ENCODE peak calls at places on chromosomes 7 and 10, in five cellular contexts. Y is CD4-positive, alpha-beta T cell; N is GM23338; Z is thyroid gland; H is lower lobe of right lung. C is an unnamed sample.

GRCh38 chr7:91264924-91265681 is 870 bp downstream of the FZD1 start:
- DNase-seq in Y (no peak), N (peak), Z (peak), H (peak), C (no peak)

GRCh38 chr10:47340613-47341170 is 7.5 kb upstream of the RBP3 start:
- DNase-seq in Y (peak), N (peak), Z (peak), H (no peak), C (peak)

GRCh38 chr10:35546824-35547225 is 58.3 kb upstream of the GJD4 start:
- DNase-seq in Y (no peak), N (peak), Z (no peak), H (no peak), C (no peak)

GRCh38 chr10:77926566-77927342 is at the start of gene DLG5:
- DNase-seq in Y (no peak), N (peak), Z (peak), H (peak), C (no peak)

GRCh38 chr10:73039635-73040034 is 57.0 kb downstream of the P4HA1 start:
- DNase-seq in Y (no peak), N (no peak), Z (no peak), H (no peak), C (no peak)

GRCh38 chr10:94219829-94220228 is 142.9 kb downstream of the NOC3L start:
- DNase-seq in Y (no peak), N (no peak), Z (peak), H (no peak), C (no peak)

GRCh38 chr10:121910673-121911420 is 17.0 kb downstream of the ATE1 start:
- DNase-seq in Y (no peak), N (no peak), Z (no peak), H (no peak), C (no peak)

GRCh38 chr10:48509974-48510692 is 94.7 kb downstream of the ARHGAP22 start:
- DNase-seq in Y (no peak), N (peak), Z (no peak), H (no peak), C (peak)

GRCh38 chr10:78953124-78954008 is 115.4 kb upstream of the ZMIZ1 start:
- DNase-seq in Y (no peak), N (no peak), Z (no peak), H (no peak), C (no peak)

GRCh38 chr7:126557271-126557670 is 695.5 kb downstream of the GRM8 start:
- DNase-seq in Y (no peak), N (no peak), Z (no peak), H (no peak), C (no peak)

GRCh38 chr10:71492871-71493270 is 96.2 kb downstream of the CDH23 start:
- DNase-seq in Y (no peak), N (no peak), Z (no peak), H (no peak), C (no peak)

GRCh38 chr10:28541695-28542365 is 8.9 kb downstream of the WAC start:
- DNase-seq in Y (no peak), N (no peak), Z (no peak), H (no peak), C (no peak)

GRCh38 chr10:50896721-50897120 is 11.3 kb upstream of the A1CF start:
- DNase-seq in Y (no peak), N (no peak), Z (no peak), H (no peak), C (no peak)

GRCh38 chr10:103695584-103696005 is 159.8 kb downstream of the SH3PXD2A start:
- DNase-seq in Y (no peak), N (no peak), Z (no peak), H (no peak), C (no peak)

GRCh38 chr7:3955751-3956696 is 655.0 kb downstream of the SDK1 start:
- DNase-seq in Y (no peak), N (no peak), Z (peak), H (no peak), C (no peak)

GRCh38 chr10:17178006-17178405 is 23.5 kb downstream of the TRDMT1 start:
- DNase-seq in Y (no peak), N (no peak), Z (no peak), H (no peak), C (no peak)

GRCh38 chr7:131341690-131342089 is 14.0 kb downstream of the MKLN1 start:
- DNase-seq in Y (no peak), N (peak), Z (no peak), H (no peak), C (no peak)

GRCh38 chr10:4181690-4182089 is 396.7 kb upstream of the KLF6 start:
- DNase-seq in Y (no peak), N (no peak), Z (no peak), H (no peak), C (no peak)

GRCh38 chr10:49257159-49257558 is 41.8 kb upstream of the C10orf71 start:
- DNase-seq in Y (no peak), N (no peak), Z (no peak), H (no peak), C (no peak)

GRCh38 chr10:127275272-127275671 is 78.9 kb upstream of the INSYN2A start:
- DNase-seq in Y (no peak), N (no peak), Z (no peak), H (no peak), C (no peak)

GRCh38 chr7:2517678-2518077 is 1.9 kb upstream of the LFNG start:
- DNase-seq in Y (no peak), N (no peak), Z (no peak), H (no peak), C (no peak)

GRCh38 chr10:49287689-49288340 is 11.2 kb upstream of the C10orf71 start:
- DNase-seq in Y (no peak), N (no peak), Z (no peak), H (no peak), C (no peak)

GRCh38 chr7:112707655-112708054 is 82.5 kb downstream of the TMEM168 start:
- DNase-seq in Y (no peak), N (no peak), Z (no peak), H (no peak), C (no peak)

GRCh38 chr10:614772-615582 is 74.5 kb downstream of the DIP2C start:
- DNase-seq in Y (no peak), N (no peak), Z (no peak), H (peak), C (no peak)

GRCh38 chr10:71548494-71548846 is 151.8 kb downstream of the CDH23 start:
- DNase-seq in Y (no peak), N (no peak), Z (no peak), H (no peak), C (no peak)

GRCh38 chr10:119268871-119269506 is 61.6 kb downstream of the GRK5 start:
- DNase-seq in Y (peak), N (no peak), Z (no peak), H (no peak), C (peak)
- H3K27ac ChIP-seq in Y (peak), N (no peak), Z (peak), H (peak), C (peak)

GRCh38 chr7:150737265-150738055 is at the start of gene GIMAP5:
- DNase-seq in Y (peak), N (no peak), Z (peak), H (no peak), C (no peak)
- H3K27ac ChIP-seq in Y (peak), N (no peak), Z (peak), H (peak), C (peak)

GRCh38 chr7:75840029-75840428 is 26.4 kb upstream of the CCL24 start:
- DNase-seq in Y (no peak), N (no peak), Z (no peak), H (no peak), C (no peak)

GRCh38 chr7:75847707-75848106 is 31.1 kb upstream of the RHBDD2 start:
- DNase-seq in Y (no peak), N (no peak), Z (no peak), H (no peak), C (no peak)

GRCh38 chr7:75844158-75844557 is 30.6 kb upstream of the CCL24 start:
- DNase-seq in Y (no peak), N (no peak), Z (no peak), H (no peak), C (no peak)

GRCh38 chr7:75843470-75844116 is 30.0 kb upstream of the CCL24 start:
- DNase-seq in Y (no peak), N (no peak), Z (no peak), H (no peak), C (no peak)

DNA sequence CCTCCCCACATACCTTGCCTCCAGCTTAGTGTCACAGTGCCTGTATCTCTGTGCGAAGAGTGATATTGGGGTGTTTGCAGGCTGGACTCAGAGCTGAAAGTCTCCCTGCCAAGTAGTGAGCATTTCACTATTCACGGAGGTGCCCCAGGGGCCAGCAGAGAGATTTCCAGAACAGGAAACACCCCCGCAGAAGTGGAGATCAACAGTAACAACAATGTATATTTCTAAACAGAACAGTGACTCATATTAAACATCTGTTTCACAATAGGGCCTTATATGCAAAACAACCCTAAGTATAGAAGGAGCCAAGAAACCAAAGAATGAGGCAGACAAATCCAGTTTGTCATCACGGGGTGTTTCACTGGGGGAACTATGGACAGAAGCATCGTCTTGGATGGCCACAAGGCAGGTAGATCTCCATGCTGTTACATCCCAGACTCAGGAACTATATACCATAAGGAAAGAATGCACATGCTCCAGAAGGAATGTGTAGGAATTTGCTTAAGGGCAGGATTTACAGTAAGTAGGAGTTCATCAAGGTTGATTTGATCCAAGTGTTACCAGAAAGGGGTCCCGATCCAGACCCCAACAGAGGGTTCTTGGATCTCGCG is 29.3 kb upstream of the CCL24 start:
- DNase-seq in Y (no peak), N (no peak), Z (no peak), H (no peak), C (no peak)
- H3K27ac ChIP-seq in Y (no peak), N (no peak), Z (peak), H (peak), C (no peak)

GRCh38 chr10:124319926-124320391 is 98.8 kb downstream of the OAT start:
- DNase-seq in Y (no peak), N (no peak), Z (no peak), H (no peak), C (no peak)

GRCh38 chr10:124322191-124322980 is 96.3 kb downstream of the OAT start:
- DNase-seq in Y (no peak), N (no peak), Z (no peak), H (no peak), C (no peak)

GRCh38 chr10:124321433-124322072 is 97.2 kb downstream of the OAT start:
- DNase-seq in Y (no peak), N (no peak), Z (no peak), H (no peak), C (no peak)

GRCh38 chr10:124318811-124319210 is 99.9 kb downstream of the OAT start:
- DNase-seq in Y (no peak), N (no peak), Z (no peak), H (no peak), C (no peak)

GRCh38 chr10:124320778-124321432 is 97.8 kb downstream of the OAT start:
- DNase-seq in Y (no peak), N (no peak), Z (no peak), H (no peak), C (no peak)
- H3K27ac ChIP-seq in Y (no peak), N (no peak), Z (no peak), H (no peak), C (no peak)

GRCh38 chr7:136214356-136214755 is 237.2 kb upstream of the MTPN start:
- DNase-seq in Y (no peak), N (peak), Z (no peak), H (no peak), C (no peak)

DNA sequence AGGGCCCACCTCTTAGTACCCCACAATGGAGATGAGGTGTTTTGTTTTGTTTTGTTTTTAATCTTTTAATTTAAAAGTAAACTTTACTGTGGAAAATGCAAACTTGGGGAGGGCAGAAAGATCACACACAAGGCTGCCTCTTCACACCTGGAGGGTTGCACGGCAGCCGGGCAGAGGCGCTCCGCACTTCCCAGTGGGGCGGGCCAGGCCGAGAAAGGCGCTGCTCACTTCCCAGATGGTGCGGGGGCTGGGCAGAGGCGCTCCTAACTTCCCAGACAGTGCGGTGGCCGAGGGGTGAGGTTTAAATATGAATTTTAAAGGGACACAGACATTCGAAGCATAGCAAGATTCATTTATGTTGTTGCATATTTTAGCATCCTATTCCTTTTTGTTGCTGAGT is 235.9 kb upstream of the MTPN start:
- DNase-seq in Y (no peak), N (no peak), Z (no peak), H (no peak), C (no peak)
- H3K27ac ChIP-seq in Y (no peak), N (no peak), Z (no peak), H (no peak), C (no peak)

DNA sequence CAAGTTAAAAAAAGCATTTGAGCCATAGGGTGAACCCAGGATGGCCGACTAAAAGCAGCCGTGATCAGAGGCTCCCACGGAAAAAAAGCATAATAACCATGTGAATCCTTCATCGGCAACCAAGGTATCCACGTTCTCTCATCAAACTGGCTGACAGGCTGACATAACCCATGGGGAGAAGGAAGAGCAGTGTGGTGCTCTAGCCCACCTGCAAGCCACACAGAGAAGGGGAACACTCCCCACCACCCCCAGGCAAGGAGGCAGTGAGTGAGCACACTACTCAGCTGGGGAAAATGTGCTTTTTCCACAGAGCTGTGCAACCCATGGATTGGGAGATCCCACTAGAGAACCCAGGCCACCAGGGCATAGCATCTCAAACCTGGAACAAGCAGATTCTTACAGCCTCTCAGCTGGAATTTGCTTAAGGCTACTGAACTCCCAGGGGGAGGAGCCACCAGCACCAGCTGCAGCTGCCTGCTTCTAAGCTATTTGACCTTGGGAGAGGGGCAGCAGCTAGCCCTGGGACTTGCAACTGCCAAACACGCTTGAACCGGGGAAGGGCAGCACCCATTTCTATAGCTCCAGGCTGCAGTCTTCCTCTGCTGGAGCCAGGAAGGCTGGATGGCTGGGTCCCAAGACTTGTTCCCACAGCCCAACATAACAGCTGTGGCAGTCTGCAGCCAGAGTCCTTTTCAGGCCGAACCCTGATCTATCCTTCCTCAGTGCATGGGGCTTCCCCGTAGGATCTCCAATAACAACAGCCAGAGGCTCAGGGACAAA is 178.2 kb upstream of the NRG3 start:
- DNase-seq in Y (no peak), N (peak), Z (peak), H (no peak), C (no peak)
- H3K27ac ChIP-seq in Y (no peak), N (no peak), Z (no peak), H (no peak), C (no peak)

DNA sequence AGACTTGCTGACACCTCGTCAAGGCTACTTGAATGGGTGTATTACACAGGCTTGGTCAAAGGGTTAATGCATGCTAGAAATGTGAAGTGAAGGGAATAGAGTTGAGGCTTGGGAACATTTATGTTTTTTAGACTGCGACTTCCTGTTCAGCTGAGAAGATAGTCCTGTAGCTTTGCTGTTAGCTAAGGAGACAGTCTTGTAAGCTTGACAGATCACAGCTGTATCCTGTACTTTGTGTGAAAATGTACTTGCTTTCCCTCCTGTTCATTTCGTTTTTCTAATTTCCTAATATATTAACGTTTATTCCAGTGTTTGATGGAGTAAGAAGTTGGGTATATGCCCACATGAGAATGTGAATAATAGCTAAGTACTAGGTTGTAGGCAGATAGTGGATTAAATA is 52.2 kb downstream of the ADD3 start:
- DNase-seq in Y (no peak), N (no peak), Z (no peak), H (no peak), C (no peak)
- H3K27ac ChIP-seq in Y (no peak), N (no peak), Z (peak), H (no peak), C (no peak)